ENCODE peak calls at places on chromosome 15, in ten cellular contexts. E, U, M, A, Q, F, P, Y, S and J are unnamed samples.

GRCh38 chr15:29822100-29822684 is at the start of gene TJP1:
- DNase-seq in E (no peak), U (peak; percentile 82), M (peak; percentile 80), A (no peak), Q (peak; percentile 78), F (peak; percentile 85), P (peak; percentile 23), Y (peak; percentile 74), S (peak; percentile 94), J (peak; percentile 86)

GRCh38 chr15:41512512-41513281 is 930 bp downstream of the LTK start:
- DNase-seq in E (no peak), U (no peak), M (no peak), A (no peak), Q (no peak), F (no peak), P (no peak), Y (no peak), S (no peak), J (no peak)

GRCh38 chr15:95558131-95558530 is 772.4 kb upstream of the NR2F2 start:
- DNase-seq in E (no peak), U (no peak), M (no peak), A (peak; percentile 29), Q (no peak), F (no peak), P (no peak), Y (peak; percentile 39), S (no peak), J (peak; percentile 22)

GRCh38 chr15:44087578-44088190 is 107.4 kb downstream of the FRMD5 start:
- DNase-seq in E (no peak), U (no peak), M (no peak), A (peak; percentile 68), Q (no peak), F (no peak), P (peak; percentile 65), Y (peak; percentile 93), S (no peak), J (peak; percentile 88)

GRCh38 chr15:95972136-95972553 is 358.4 kb upstream of the NR2F2 start:
- DNase-seq in E (no peak), U (no peak), M (peak; percentile 59), A (no peak), Q (peak; percentile 73), F (no peak), P (peak; percentile 64), Y (peak; percentile 85), S (no peak), J (peak; percentile 91)

GRCh38 chr15:91795281-91795680 is 58.2 kb upstream of the SLCO3A1 start:
- DNase-seq in E (no peak), U (no peak), M (no peak), A (no peak), Q (no peak), F (no peak), P (no peak), Y (no peak), S (no peak), J (no peak)

GRCh38 chr15:82851981-82852511 is 42.6 kb downstream of the WHAMM start:
- DNase-seq in E (no peak), U (no peak), M (no peak), A (no peak), Q (no peak), F (no peak), P (no peak), Y (peak; percentile 76), S (no peak), J (no peak)

GRCh38 chr15:96362001-96362758 is 31.7 kb downstream of the NR2F2 start:
- DNase-seq in E (no peak), U (no peak), M (no peak), A (no peak), Q (no peak), F (no peak), P (no peak), Y (no peak), S (no peak), J (no peak)

GRCh38 chr15:82995076-82995475 is 9.1 kb downstream of the RAMAC start:
- DNase-seq in E (no peak), U (no peak), M (no peak), A (no peak), Q (no peak), F (no peak), P (no peak), Y (no peak), S (no peak), J (no peak)

GRCh38 chr15:31352283-31352880 is 25.7 kb downstream of the KLF13 start:
- DNase-seq in E (no peak), U (peak; percentile 84), M (no peak), A (no peak), Q (no peak), F (peak; percentile 84), P (no peak), Y (peak; percentile 4), S (no peak), J (peak; percentile 23)

GRCh38 chr15:58985443-58985842 is 2.0 kb upstream of the RNF111 start:
- DNase-seq in E (no peak), U (peak; percentile 22), M (peak; percentile 55), A (no peak), Q (peak; percentile 24), F (no peak), P (no peak), Y (peak; percentile 19), S (peak; percentile 60), J (peak; percentile 86)

DNA sequence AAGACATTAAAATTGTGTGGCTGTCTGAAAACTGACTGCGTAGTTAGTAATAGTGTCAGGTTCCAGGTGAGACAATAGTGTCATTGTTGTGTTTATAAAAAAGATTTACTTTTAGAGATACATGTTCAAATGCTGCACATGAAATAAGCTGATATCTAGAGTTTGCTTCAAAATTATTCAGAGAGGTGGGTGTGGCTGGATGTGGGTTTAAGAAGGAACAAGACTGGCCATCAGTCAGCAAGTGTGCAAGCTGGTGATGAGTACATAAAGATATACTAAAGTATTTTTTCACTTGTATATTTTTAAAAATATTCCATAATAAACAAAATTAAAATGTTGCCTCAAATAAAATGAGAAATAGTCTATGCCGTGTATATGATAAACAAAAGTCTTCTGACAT is 190.6 kb downstream of the ARRDC4 start:
- DNase-seq in E (no peak), U (no peak), M (no peak), A (no peak), Q (no peak), F (no peak), P (no peak), Y (no peak), S (no peak), J (no peak)
- H3K27ac ChIP-seq in E (no peak overlapping the region), U (no peak overlapping the region), M (no peak overlapping the region), A (peak overlapping the region; percentile 63), Q (no peak overlapping the region), F (no peak overlapping the region), P (no peak overlapping the region), Y (no peak overlapping the region), S (no peak overlapping the region), J (no peak overlapping the region)

GRCh38 chr15:67927501-67928156 is 87.8 kb upstream of the RNU6-1 start:
- DNase-seq in E (no peak), U (peak; percentile 68), M (peak; percentile 52), A (peak; percentile 39), Q (peak; percentile 87), F (peak; percentile 60), P (peak; percentile 92), Y (peak; percentile 97), S (no peak), J (peak; percentile 91)
- H3K27ac ChIP-seq in E (no peak overlapping the region), U (peak overlapping the region; percentile 89), M (peak overlapping the region; percentile 64), A (no peak overlapping the region), Q (peak overlapping the region; percentile 28), F (peak overlapping the region; percentile 45), P (peak overlapping the region; percentile 85), Y (peak overlapping the region; percentile 87), S (no peak overlapping the region), J (peak overlapping the region; percentile 93)

DNA sequence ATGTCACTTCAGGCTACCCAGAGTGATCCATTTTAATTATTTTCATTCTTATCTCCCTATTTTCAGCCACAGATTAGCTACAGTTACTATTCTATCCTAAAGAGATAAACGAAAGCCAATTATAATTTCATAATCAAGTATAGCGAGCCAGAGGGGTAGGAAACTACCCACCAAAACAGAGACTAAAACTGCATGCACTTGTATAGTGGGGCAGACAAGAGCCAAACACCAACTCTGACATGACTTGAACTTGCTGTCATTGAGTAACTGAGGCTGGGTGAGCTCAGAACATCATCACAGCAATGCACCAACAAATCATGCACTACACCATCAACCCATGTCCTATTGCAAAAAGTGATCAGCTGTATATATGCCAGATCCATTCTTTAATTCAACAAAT is 64.8 kb downstream of the FBN1 start:
- DNase-seq in E (no peak), U (no peak), M (no peak), A (no peak), Q (no peak), F (no peak), P (no peak), Y (no peak), S (no peak), J (peak; percentile 53)
- H3K27ac ChIP-seq in E (no peak overlapping the region), U (peak overlapping the region; percentile 56), M (no peak overlapping the region), A (no peak overlapping the region), Q (no peak overlapping the region), F (no peak overlapping the region), P (no peak overlapping the region), Y (no peak overlapping the region), S (no peak overlapping the region), J (no peak overlapping the region)

DNA sequence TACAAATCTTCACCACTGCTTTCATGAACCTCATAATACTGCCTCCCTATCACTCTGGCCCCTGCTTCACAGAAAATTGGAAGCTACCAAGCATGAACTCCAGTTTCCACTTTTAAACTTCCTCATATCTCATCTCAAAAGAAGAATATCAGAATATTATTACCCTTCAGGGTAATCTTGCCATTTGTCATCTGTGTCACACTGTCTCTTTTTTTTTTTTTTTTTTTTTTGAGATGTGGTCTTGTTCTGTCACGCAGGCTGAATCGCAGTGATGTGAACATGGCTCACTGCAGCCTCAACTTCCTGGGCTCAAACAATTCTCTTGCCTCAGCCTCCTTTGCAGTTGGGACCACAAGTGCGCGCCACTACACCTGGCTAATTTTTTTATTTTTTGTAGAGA is 80.4 kb upstream of the TCF12 start:
- DNase-seq in E (no peak), U (no peak), M (no peak), A (no peak), Q (no peak), F (no peak), P (no peak), Y (no peak), S (no peak), J (no peak)
- H3K27ac ChIP-seq in E (no peak overlapping the region), U (no peak overlapping the region), M (no peak overlapping the region), A (no peak overlapping the region), Q (no peak overlapping the region), F (no peak overlapping the region), P (no peak overlapping the region), Y (no peak overlapping the region), S (no peak overlapping the region), J (no peak overlapping the region)

GRCh38 chr15:45521596-45522167 is 873 bp downstream of the SLC30A4 start:
- DNase-seq in E (no peak), U (no peak), M (no peak), A (no peak), Q (no peak), F (no peak), P (no peak), Y (no peak), S (no peak), J (no peak)
- H3K27ac ChIP-seq in E (peak overlapping the region; percentile 52), U (peak overlapping the region; percentile 91), M (peak overlapping the region; percentile 94), A (peak overlapping the region; percentile 25), Q (no peak overlapping the region), F (peak overlapping the region; percentile 86), P (no peak overlapping the region), Y (peak overlapping the region; percentile 14), S (no peak overlapping the region), J (no peak overlapping the region)